ENCODE peak calls at places on chromosomes 5 and 9, in five cellular contexts. L, U, T, A and C are unnamed samples.

GRCh38 chr9:73037613-73038012 is 84.8 kb upstream of the ALDH1A1 start:
- DNase-seq in L (no peak), U (no peak), T (no peak), A (no peak), C (no peak)

GRCh38 chr9:136566899-136567298 is 21.1 kb upstream of the NOTCH1 start:
- DNase-seq in L (no peak), U (no peak), T (no peak), A (no peak), C (no peak)

GRCh38 chr5:104053057-104053666 is 490.6 kb upstream of the NUDT12 start:
- DNase-seq in L (no peak), U (no peak), T (no peak), A (no peak), C (no peak)

GRCh38 chr9:2418619-2419018 is 203.0 kb upstream of the VLDLR start:
- DNase-seq in L (no peak), U (no peak), T (no peak), A (no peak), C (peak)

GRCh38 chr5:14782591-14782990 is 89.0 kb downstream of the ANKH start:
- DNase-seq in L (no peak), U (no peak), T (no peak), A (no peak), C (no peak)

GRCh38 chr5:14884062-14884612 is 12.6 kb upstream of the ANKH start:
- DNase-seq in L (no peak), U (no peak), T (no peak), A (no peak), C (no peak)

GRCh38 chr5:11931638-11932037 is 27.4 kb upstream of the CTNND2 start:
- DNase-seq in L (no peak), U (no peak), T (no peak), A (no peak), C (no peak)

GRCh38 chr5:65359981-65360380 is 121.7 kb downstream of the ADAMTS6 start:
- DNase-seq in L (no peak), U (no peak), T (no peak), A (no peak), C (no peak)

GRCh38 chr9:123353984-123354591 is 1.9 kb upstream of the CRB2 start:
- DNase-seq in L (peak), U (no peak), T (peak), A (peak), C (no peak)

GRCh38 chr9:125494555-125494920 is 212.5 kb downstream of the MAPKAP1 start:
- DNase-seq in L (no peak), U (no peak), T (no peak), A (no peak), C (no peak)

GRCh38 chr5:133359861-133360260 is 252.5 kb downstream of the FSTL4 start:
- DNase-seq in L (no peak), U (no peak), T (no peak), A (no peak), C (no peak)

GRCh38 chr9:35195683-35196082 is 33.9 kb downstream of the UNC13B start:
- DNase-seq in L (no peak), U (no peak), T (no peak), A (no peak), C (no peak)

GRCh38 chr9:82829818-82830217 is 233.1 kb downstream of the RASEF start:
- DNase-seq in L (no peak), U (no peak), T (no peak), A (no peak), C (no peak)

GRCh38 chr5:95760291-95761191 is 29.4 kb downstream of the RHOBTB3 start:
- DNase-seq in L (no peak), U (no peak), T (peak), A (peak), C (peak)

GRCh38 chr5:87127956-87128687 is 139.6 kb upstream of the RASA1 start:
- DNase-seq in L (no peak), U (no peak), T (no peak), A (no peak), C (no peak)

GRCh38 chr9:6045364-6045763 is 29.9 kb upstream of the RANBP6 start:
- DNase-seq in L (no peak), U (no peak), T (no peak), A (no peak), C (no peak)

GRCh38 chr5:116479776-116480675 is 94.6 kb downstream of the SEMA6A start:
- DNase-seq in L (no peak), U (no peak), T (no peak), A (no peak), C (no peak)

GRCh38 chr9:107751522-107752235 is 262.1 kb upstream of the KLF4 start:
- DNase-seq in L (no peak), U (no peak), T (no peak), A (peak), C (no peak)

GRCh38 chr5:138037271-138037670 is 4.4 kb upstream of the FAM13B start:
- DNase-seq in L (no peak), U (no peak), T (no peak), A (no peak), C (no peak)

GRCh38 chr5:115641948-115642347 is 16.1 kb upstream of the TMED7 start:
- DNase-seq in L (no peak), U (no peak), T (no peak), A (no peak), C (no peak)

GRCh38 chr5:132059696-132060500 is 557 bp upstream of the IL3 start:
- DNase-seq in L (no peak), U (no peak), T (no peak), A (no peak), C (no peak)

GRCh38 chr9:127129073-127129717 is 6.8 kb upstream of the ANGPTL2 start:
- DNase-seq in L (no peak), U (no peak), T (no peak), A (no peak), C (no peak)

GRCh38 chr5:150429410-150429873 is 16.7 kb upstream of the CD74 start:
- DNase-seq in L (no peak), U (no peak), T (no peak), A (no peak), C (peak)

GRCh38 chr5:77101298-77101697 is 14.2 kb upstream of the ZBED3 start:
- DNase-seq in L (no peak), U (no peak), T (no peak), A (no peak), C (no peak)

GRCh38 chr5:112742424-112742823 is 4.7 kb downstream of the APC start:
- DNase-seq in L (no peak), U (no peak), T (peak), A (no peak), C (peak)

GRCh38 chr5:172420215-172420934 is 34.0 kb downstream of the SH3PXD2B start:
- DNase-seq in L (peak), U (no peak), T (peak), A (peak), C (no peak)

GRCh38 chr5:65334077-65334476 is 147.6 kb downstream of the ADAMTS6 start:
- DNase-seq in L (no peak), U (no peak), T (no peak), A (no peak), C (no peak)

GRCh38 chr5:39102684-39103155 is 28.5 kb upstream of the RICTOR start:
- DNase-seq in L (no peak), U (no peak), T (no peak), A (no peak), C (no peak)